ENCODE peak calls at places on chromosomes 11 and 22, in seven cellular contexts. One of them, this sample, is unnamed.

GRCh38 chr11:64560139-64560771 is 30.8 kb upstream of the SLC22A12 start:
- DNase-seq in ELR: no peak
- DNase-seq in stimulated activated CD4-positive, alpha-beta T cell treated with anti-CD3 and anti-CD28 coated beads, Interleukin-4, amount 100 ng/mL, for 48 hours: no peak
- DNase-seq in HuH-7.5: no peak
- DNase-seq in esophagus muscularis mucosa: no peak
- DNase-seq in NCI-H345: no peak
- DNase-seq in Peyer's patch: peak
- DNase-seq in this sample: no peak

GRCh38 chr11:70159612-70160570 is 43.2 kb upstream of the FADD start:
- DNase-seq in ELR: peak
- DNase-seq in stimulated activated CD4-positive, alpha-beta T cell treated with anti-CD3 and anti-CD28 coated beads, Interleukin-4, amount 100 ng/mL, for 48 hours: no peak
- DNase-seq in HuH-7.5: no peak
- DNase-seq in esophagus muscularis mucosa: no peak
- DNase-seq in NCI-H345: no peak
- DNase-seq in Peyer's patch: peak
- DNase-seq in this sample: no peak

GRCh38 chr11:2734181-2735052 is 34.6 kb upstream of the KCNQ1OT1 start:
- DNase-seq in ELR: peak
- DNase-seq in stimulated activated CD4-positive, alpha-beta T cell treated with anti-CD3 and anti-CD28 coated beads, Interleukin-4, amount 100 ng/mL, for 48 hours: no peak
- DNase-seq in HuH-7.5: no peak
- DNase-seq in esophagus muscularis mucosa: no peak
- DNase-seq in NCI-H345: no peak
- DNase-seq in Peyer's patch: no peak
- DNase-seq in this sample: no peak

GRCh38 chr22:36383110-36383581 is 4.6 kb downstream of the MYH9 start:
- DNase-seq in ELR: peak
- DNase-seq in stimulated activated CD4-positive, alpha-beta T cell treated with anti-CD3 and anti-CD28 coated beads, Interleukin-4, amount 100 ng/mL, for 48 hours: no peak
- DNase-seq in HuH-7.5: no peak
- DNase-seq in esophagus muscularis mucosa: no peak
- DNase-seq in NCI-H345: no peak
- DNase-seq in Peyer's patch: no peak
- DNase-seq in this sample: peak

GRCh38 chr11:66842501-66842895 is 743 bp upstream of the RCE1 start:
- DNase-seq in ELR: no peak
- DNase-seq in stimulated activated CD4-positive, alpha-beta T cell treated with anti-CD3 and anti-CD28 coated beads, Interleukin-4, amount 100 ng/mL, for 48 hours: no peak
- DNase-seq in HuH-7.5: peak
- DNase-seq in esophagus muscularis mucosa: no peak
- DNase-seq in NCI-H345: no peak
- DNase-seq in Peyer's patch: peak
- DNase-seq in this sample: no peak

GRCh38 chr11:60795291-60795690 is 10.2 kb downstream of the MS4A10 start:
- DNase-seq in ELR: no peak
- DNase-seq in stimulated activated CD4-positive, alpha-beta T cell treated with anti-CD3 and anti-CD28 coated beads, Interleukin-4, amount 100 ng/mL, for 48 hours: no peak
- DNase-seq in HuH-7.5: no peak
- DNase-seq in esophagus muscularis mucosa: no peak
- DNase-seq in NCI-H345: no peak
- DNase-seq in Peyer's patch: no peak
- DNase-seq in this sample: no peak

GRCh38 chr11:129950319-129951034 is 52.2 kb downstream of the PRDM10 start:
- DNase-seq in ELR: no peak
- DNase-seq in stimulated activated CD4-positive, alpha-beta T cell treated with anti-CD3 and anti-CD28 coated beads, Interleukin-4, amount 100 ng/mL, for 48 hours: no peak
- DNase-seq in HuH-7.5: no peak
- DNase-seq in esophagus muscularis mucosa: no peak
- DNase-seq in NCI-H345: no peak
- DNase-seq in Peyer's patch: no peak
- DNase-seq in this sample: no peak

GRCh38 chr22:36204641-36205032 is 3.0 kb upstream of the APOL4 start:
- DNase-seq in ELR: no peak
- DNase-seq in stimulated activated CD4-positive, alpha-beta T cell treated with anti-CD3 and anti-CD28 coated beads, Interleukin-4, amount 100 ng/mL, for 48 hours: no peak
- DNase-seq in HuH-7.5: no peak
- DNase-seq in esophagus muscularis mucosa: no peak
- DNase-seq in NCI-H345: no peak
- DNase-seq in Peyer's patch: no peak
- DNase-seq in this sample: no peak

GRCh38 chr11:3853935-3854659 is 1.4 kb upstream of the STIM1 start:
- DNase-seq in ELR: no peak
- DNase-seq in stimulated activated CD4-positive, alpha-beta T cell treated with anti-CD3 and anti-CD28 coated beads, Interleukin-4, amount 100 ng/mL, for 48 hours: no peak
- DNase-seq in HuH-7.5: no peak
- DNase-seq in esophagus muscularis mucosa: no peak
- DNase-seq in NCI-H345: no peak
- DNase-seq in Peyer's patch: peak
- DNase-seq in this sample: peak

GRCh38 chr11:69156673-69157155 is 979 bp downstream of the SMIM38 start:
- DNase-seq in ELR: peak
- DNase-seq in stimulated activated CD4-positive, alpha-beta T cell treated with anti-CD3 and anti-CD28 coated beads, Interleukin-4, amount 100 ng/mL, for 48 hours: no peak
- DNase-seq in HuH-7.5: peak
- DNase-seq in esophagus muscularis mucosa: no peak
- DNase-seq in NCI-H345: no peak
- DNase-seq in Peyer's patch: no peak
- DNase-seq in this sample: no peak

GRCh38 chr11:38990841-38991240 is 2392.8 kb upstream of the RAG2 start:
- DNase-seq in ELR: no peak
- DNase-seq in stimulated activated CD4-positive, alpha-beta T cell treated with anti-CD3 and anti-CD28 coated beads, Interleukin-4, amount 100 ng/mL, for 48 hours: no peak
- DNase-seq in HuH-7.5: no peak
- DNase-seq in esophagus muscularis mucosa: no peak
- DNase-seq in NCI-H345: no peak
- DNase-seq in Peyer's patch: no peak
- DNase-seq in this sample: no peak

GRCh38 chr11:114008331-114008730 is 33.4 kb downstream of the HTR3A start:
- DNase-seq in ELR: no peak
- DNase-seq in stimulated activated CD4-positive, alpha-beta T cell treated with anti-CD3 and anti-CD28 coated beads, Interleukin-4, amount 100 ng/mL, for 48 hours: no peak
- DNase-seq in HuH-7.5: no peak
- DNase-seq in esophagus muscularis mucosa: no peak
- DNase-seq in NCI-H345: no peak
- DNase-seq in Peyer's patch: no peak
- DNase-seq in this sample: no peak

GRCh38 chr11:3155691-3156258 is 9.3 kb downstream of the OSBPL5 start:
- DNase-seq in ELR: no peak
- DNase-seq in stimulated activated CD4-positive, alpha-beta T cell treated with anti-CD3 and anti-CD28 coated beads, Interleukin-4, amount 100 ng/mL, for 48 hours: no peak
- DNase-seq in HuH-7.5: no peak
- DNase-seq in esophagus muscularis mucosa: no peak
- DNase-seq in NCI-H345: no peak
- DNase-seq in Peyer's patch: no peak
- DNase-seq in this sample: no peak

GRCh38 chr11:122663764-122664163 is 8.2 kb downstream of the UBASH3B start:
- DNase-seq in ELR: no peak
- DNase-seq in stimulated activated CD4-positive, alpha-beta T cell treated with anti-CD3 and anti-CD28 coated beads, Interleukin-4, amount 100 ng/mL, for 48 hours: no peak
- DNase-seq in HuH-7.5: no peak
- DNase-seq in esophagus muscularis mucosa: no peak
- DNase-seq in NCI-H345: peak
- DNase-seq in Peyer's patch: no peak
- DNase-seq in this sample: no peak

GRCh38 chr11:89529619-89530018 is 38.4 kb upstream of the NOX4 start:
- DNase-seq in ELR: no peak
- DNase-seq in stimulated activated CD4-positive, alpha-beta T cell treated with anti-CD3 and anti-CD28 coated beads, Interleukin-4, amount 100 ng/mL, for 48 hours: no peak
- DNase-seq in HuH-7.5: no peak
- DNase-seq in esophagus muscularis mucosa: no peak
- DNase-seq in NCI-H345: no peak
- DNase-seq in Peyer's patch: no peak
- DNase-seq in this sample: no peak

GRCh38 chr22:35766654-35767580 is 49.2 kb downstream of the APOL5 start:
- DNase-seq in ELR: no peak
- DNase-seq in stimulated activated CD4-positive, alpha-beta T cell treated with anti-CD3 and anti-CD28 coated beads, Interleukin-4, amount 100 ng/mL, for 48 hours: no peak
- DNase-seq in HuH-7.5: no peak
- DNase-seq in esophagus muscularis mucosa: no peak
- DNase-seq in NCI-H345: no peak
- DNase-seq in Peyer's patch: no peak
- DNase-seq in this sample: no peak

GRCh38 chr11:36292311-36292722 is 3.1 kb upstream of the COMMD9 start:
- DNase-seq in ELR: peak
- DNase-seq in stimulated activated CD4-positive, alpha-beta T cell treated with anti-CD3 and anti-CD28 coated beads, Interleukin-4, amount 100 ng/mL, for 48 hours: no peak
- DNase-seq in HuH-7.5: peak
- DNase-seq in esophagus muscularis mucosa: no peak
- DNase-seq in NCI-H345: peak
- DNase-seq in Peyer's patch: no peak
- DNase-seq in this sample: no peak

GRCh38 chr11:106389096-106389495 is 311.6 kb downstream of the AASDHPPT start:
- DNase-seq in ELR: peak
- DNase-seq in stimulated activated CD4-positive, alpha-beta T cell treated with anti-CD3 and anti-CD28 coated beads, Interleukin-4, amount 100 ng/mL, for 48 hours: no peak
- DNase-seq in HuH-7.5: no peak
- DNase-seq in esophagus muscularis mucosa: no peak
- DNase-seq in NCI-H345: no peak
- DNase-seq in Peyer's patch: no peak
- DNase-seq in this sample: no peak

GRCh38 chr11:69508974-69509373 is 27.5 kb downstream of the LINC01488 start:
- DNase-seq in ELR: peak
- DNase-seq in stimulated activated CD4-positive, alpha-beta T cell treated with anti-CD3 and anti-CD28 coated beads, Interleukin-4, amount 100 ng/mL, for 48 hours: no peak
- DNase-seq in HuH-7.5: no peak
- DNase-seq in esophagus muscularis mucosa: no peak
- DNase-seq in NCI-H345: no peak
- DNase-seq in Peyer's patch: no peak
- DNase-seq in this sample: no peak

GRCh38 chr22:20129747-20130014 is 1.9 kb upstream of the ZDHHC8 start:
- DNase-seq in ELR: no peak
- DNase-seq in stimulated activated CD4-positive, alpha-beta T cell treated with anti-CD3 and anti-CD28 coated beads, Interleukin-4, amount 100 ng/mL, for 48 hours: no peak
- DNase-seq in HuH-7.5: no peak
- DNase-seq in esophagus muscularis mucosa: no peak
- DNase-seq in NCI-H345: no peak
- DNase-seq in Peyer's patch: no peak
- DNase-seq in this sample: no peak

GRCh38 chr22:44266811-44267760 is 45.7 kb downstream of the SHISAL1 start:
- DNase-seq in ELR: no peak
- DNase-seq in stimulated activated CD4-positive, alpha-beta T cell treated with anti-CD3 and anti-CD28 coated beads, Interleukin-4, amount 100 ng/mL, for 48 hours: no peak
- DNase-seq in HuH-7.5: no peak
- DNase-seq in esophagus muscularis mucosa: no peak
- DNase-seq in NCI-H345: no peak
- DNase-seq in Peyer's patch: no peak
- DNase-seq in this sample: no peak

GRCh38 chr22:30864441-30865420 is 103.8 kb downstream of the MORC2 start:
- DNase-seq in ELR: no peak
- DNase-seq in stimulated activated CD4-positive, alpha-beta T cell treated with anti-CD3 and anti-CD28 coated beads, Interleukin-4, amount 100 ng/mL, for 48 hours: no peak
- DNase-seq in HuH-7.5: peak
- DNase-seq in esophagus muscularis mucosa: no peak
- DNase-seq in NCI-H345: no peak
- DNase-seq in Peyer's patch: no peak
- DNase-seq in this sample: no peak

This sample was measured in stimulated activated effector memory CD8-positive, alpha-beta T cell treated with anti-CD3 and anti-CD28 coated beads, Interleukin-12 subunit alpha, Interleukin-12 subunit beta, amount 100 ng/mL, for 72 hours.